ENCODE peak calls at places on chromosomes 11 and 22, in five cellular contexts. F, R, V, Q and A are unnamed samples.

GRCh38 chr22:44845796-44846720 is 93.7 kb downstream of the ARHGAP8 start:
- DNase-seq in F (no peak), R (no peak), V (no peak), Q (no peak), A (no peak)

GRCh38 chr11:72223615-72224586 is 666 bp upstream of the INPPL1 start:
- DNase-seq in F (no peak), R (peak; percentile 71), V (peak; percentile 78), Q (peak; percentile 79), A (peak; percentile 66)

GRCh38 chr11:94650756-94651155 is 83.6 kb downstream of the PIWIL4 start:
- DNase-seq in F (no peak), R (no peak), V (peak; percentile 51), Q (no peak), A (no peak)

GRCh38 chr11:122317337-122317736 is 201.3 kb upstream of the BLID start:
- DNase-seq in F (no peak), R (no peak), V (peak; percentile 45), Q (no peak), A (no peak)

GRCh38 chr11:30984827-30985226 is 384.7 kb downstream of the DCDC1 start:
- DNase-seq in F (no peak), R (no peak), V (no peak), Q (no peak), A (no peak)

GRCh38 chr22:43992331-43992821 is 31.7 kb upstream of the PARVB start:
- DNase-seq in F (no peak), R (no peak), V (no peak), Q (no peak), A (no peak)

GRCh38 chr11:62266558-62266957 is 3.4 kb upstream of the SCGB2A2 start:
- DNase-seq in F (no peak), R (no peak), V (no peak), Q (no peak), A (no peak)

GRCh38 chr11:31841435-31841834 is 30.3 kb upstream of the PAX6 start:
- DNase-seq in F (no peak), R (no peak), V (no peak), Q (no peak), A (no peak)

GRCh38 chr11:69439127-69439526 is 42.3 kb upstream of the LINC01488 start:
- DNase-seq in F (no peak), R (peak; percentile 81), V (no peak), Q (no peak), A (no peak)

GRCh38 chr22:20630873-20631617 is 123.6 kb downstream of the MED15 start:
- DNase-seq in F (no peak), R (no peak), V (no peak), Q (no peak), A (no peak)

GRCh38 chr11:4539603-4540219 is 5.3 kb upstream of the OR52M1 start:
- DNase-seq in F (peak; percentile 53), R (peak; percentile 39), V (peak; percentile 39), Q (peak; percentile 82), A (peak; percentile 79)

GRCh38 chr22:43401661-43402060 is 10.2 kb upstream of the MPPED1 start:
- DNase-seq in F (no peak), R (no peak), V (no peak), Q (no peak), A (no peak)

GRCh38 chr11:112961751-112962747 is 829 bp downstream of the NCAM1 start:
- DNase-seq in F (peak; percentile 39), R (peak; percentile 39), V (peak; percentile 21), Q (peak; percentile 57), A (no peak)

GRCh38 chr11:2386591-2386990 is 9.5 kb downstream of the CD81 start:
- DNase-seq in F (no peak), R (no peak), V (no peak), Q (no peak), A (no peak)

GRCh38 chr22:36912694-36913430 is 566 bp upstream of the CSF2RB start:
- DNase-seq in F (no peak), R (no peak), V (no peak), Q (no peak), A (no peak)

GRCh38 chr11:78044706-78045105 is 19.0 kb upstream of the THRSP start:
- DNase-seq in F (no peak), R (no peak), V (no peak), Q (no peak), A (peak; percentile 58)

GRCh38 chr11:69488543-69488940 is 7.1 kb downstream of the LINC01488 start:
- DNase-seq in F (no peak), R (no peak), V (no peak), Q (no peak), A (no peak)

GRCh38 chr22:44584256-44584902 is 86.3 kb upstream of the RTL6 start:
- DNase-seq in F (no peak), R (peak; percentile 18), V (no peak), Q (no peak), A (no peak)

GRCh38 chr11:36278531-36279245 is 10.5 kb downstream of the COMMD9 start:
- DNase-seq in F (no peak), R (no peak), V (no peak), Q (no peak), A (no peak)

GRCh38 chr22:38172489-38173155 is 9.0 kb downstream of the PLA2G6 start:
- DNase-seq in F (no peak), R (no peak), V (no peak), Q (no peak), A (no peak)

GRCh38 chr22:41535244-41535643 is 9.0 kb downstream of the POLR3H start:
- DNase-seq in F (no peak), R (peak; percentile 67), V (peak; percentile 37), Q (no peak), A (peak; percentile 17)

GRCh38 chr11:116962108-116962507 is 124.7 kb upstream of the APOA1 start:
- DNase-seq in F (no peak), R (no peak), V (peak; percentile 36), Q (no peak), A (no peak)

GRCh38 chr22:20566420-20567260 is 59.2 kb downstream of the MED15 start:
- DNase-seq in F (no peak), R (no peak), V (no peak), Q (no peak), A (peak; percentile 29)

GRCh38 chr11:67400942-67401494 is 640 bp downstream of the PPP1CA start:
- DNase-seq in F (no peak), R (no peak), V (peak; percentile 36), Q (no peak), A (no peak)

GRCh38 chr11:33933607-33934006 is 41.7 kb upstream of the LMO2 start:
- DNase-seq in F (no peak), R (no peak), V (no peak), Q (no peak), A (no peak)

GRCh38 chr22:48898524-48899377 is 928.9 kb downstream of the BRD1 start:
- DNase-seq in F (no peak), R (peak; percentile 15), V (no peak), Q (no peak), A (no peak)

GRCh38 chr11:2234963-2235362 is 35.4 kb downstream of the ASCL2 start:
- DNase-seq in F (no peak), R (peak; percentile 50), V (no peak), Q (no peak), A (peak; percentile 93)

GRCh38 chr11:120667281-120667680 is 155.7 kb downstream of the GRIK4 start:
- DNase-seq in F (no peak), R (no peak), V (no peak), Q (no peak), A (no peak)

GRCh38 chr22:45207981-45208664 is 32.6 kb downstream of the KIAA0930 start:
- DNase-seq in F (no peak), R (peak; percentile 25), V (peak; percentile 50), Q (no peak), A (peak; percentile 76)

GRCh38 chr11:44484211-44484610 is 81.3 kb upstream of the CD82 start:
- DNase-seq in F (no peak), R (peak; percentile 52), V (peak; percentile 6), Q (no peak), A (no peak)

GRCh38 chr22:23527971-23528740 is 51.9 kb downstream of the IGLL1 start:
- DNase-seq in F (no peak), R (no peak), V (no peak), Q (no peak), A (no peak)

GRCh38 chr11:122137081-122137793 is 21.2 kb upstream of the BLID start:
- DNase-seq in F (no peak), R (no peak), V (peak; percentile 93), Q (no peak), A (peak; percentile 51)

GRCh38 chr11:61701298-61701993 is 21.3 kb downstream of the DAGLA start:
- DNase-seq in F (no peak), R (peak; percentile 85), V (peak; percentile 28), Q (peak; percentile 76), A (peak; percentile 18)

GRCh38 chr11:108009497-108010360 is 1.0 kb downstream of the CUL5 start:
- DNase-seq in F (no peak), R (no peak), V (peak; percentile 41), Q (no peak), A (peak; percentile 32)
- H4K8ac ChIP-seq in F (peak overlapping the region; percentile 68), R (no peak overlapping the region), V (peak overlapping the region; percentile 88), Q (peak overlapping the region; percentile 99), A (peak overlapping the region; percentile 91)

DNA sequence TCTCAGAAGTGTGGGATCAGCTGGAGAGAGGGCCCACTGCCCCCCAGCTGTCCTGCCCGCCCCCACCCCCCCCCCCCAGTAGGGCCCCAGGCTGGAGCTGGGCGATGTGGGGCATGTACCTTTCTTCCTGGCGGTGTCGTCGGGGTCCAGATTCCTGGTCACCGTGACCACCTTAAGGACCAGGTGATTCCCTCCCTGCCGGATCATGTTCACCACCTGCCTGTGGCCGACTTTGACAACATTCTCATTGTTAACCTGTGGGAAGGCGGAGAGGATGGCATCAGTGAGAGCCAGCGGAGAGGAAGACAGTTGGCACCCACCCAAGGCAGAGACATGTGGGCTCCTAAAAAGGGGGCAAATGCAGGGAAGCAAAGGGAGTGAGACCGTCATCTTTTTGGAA is 104.3 kb downstream of the CTTN start:
- DNase-seq in F (no peak), R (no peak), V (no peak), Q (no peak), A (no peak)
- H2BK12ac ChIP-seq in F (no peak overlapping the region), R (no peak overlapping the region), V (no peak overlapping the region), Q (no peak overlapping the region), A (no peak overlapping the region)

GRCh38 chr22:28547132-28547842 is 132.4 kb downstream of the TTC28 start:
- DNase-seq in F (no peak), R (no peak), V (peak; percentile 4), Q (no peak), A (peak; percentile 52)
- H2AFZ ChIP-seq in F (no peak overlapping the region), R (no peak overlapping the region), V (no peak overlapping the region), Q (no peak overlapping the region), A (no peak overlapping the region)

DNA sequence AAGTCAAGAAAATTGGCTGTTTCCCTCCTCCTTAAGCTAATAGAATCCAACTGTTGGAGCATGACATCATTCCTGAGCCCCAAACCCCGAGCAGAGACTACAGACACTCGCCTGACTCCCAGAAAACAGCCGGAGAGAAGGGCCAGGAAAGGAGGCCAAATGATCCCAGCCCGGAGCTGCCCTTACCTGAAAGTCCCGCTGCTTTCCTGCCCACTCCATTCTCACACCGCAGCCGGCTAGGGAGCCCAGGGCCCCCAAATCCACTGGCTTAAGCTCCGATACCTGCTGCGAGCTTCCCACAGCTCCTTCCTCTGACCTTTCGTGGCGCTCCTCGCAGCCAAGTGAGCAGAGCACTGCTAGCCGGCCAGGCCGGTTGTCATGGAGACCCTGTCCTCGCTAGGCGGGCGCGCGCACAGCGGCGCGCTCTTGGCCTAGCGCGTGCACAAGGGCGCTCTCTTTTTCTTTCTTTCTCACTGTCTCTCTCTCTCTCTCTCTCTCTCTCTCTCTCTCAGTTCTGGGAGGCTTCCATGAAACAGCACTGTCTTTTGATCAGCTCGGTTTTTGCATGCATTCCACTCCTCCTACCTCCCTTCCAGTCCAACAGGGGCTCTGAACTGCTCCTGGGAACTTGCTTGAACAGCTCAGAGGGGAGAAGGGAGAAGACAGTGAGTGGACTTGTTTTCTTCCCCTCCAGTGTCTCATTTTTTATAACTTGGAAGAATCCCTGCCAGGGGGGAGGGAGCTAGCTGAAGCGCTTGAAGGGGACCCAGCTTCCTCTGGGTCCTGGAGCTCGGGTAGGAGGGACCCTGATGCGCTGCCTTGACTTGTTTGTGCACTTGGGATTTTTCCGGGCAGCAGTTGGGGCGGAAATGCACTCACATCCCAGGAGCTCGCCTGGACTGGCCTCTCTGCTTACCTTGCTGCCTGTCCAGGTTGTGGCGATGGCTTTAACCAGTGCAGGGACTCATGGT is 100.4 kb upstream of the AKIP1 start:
- DNase-seq in F (peak; percentile 82), R (peak; percentile 82), V (peak; percentile 87), Q (peak; percentile 82), A (no peak)
- H4K8ac ChIP-seq in F (no peak overlapping the region), R (no peak overlapping the region), V (peak overlapping the region; percentile 92), Q (peak overlapping the region; percentile 88), A (peak overlapping the region; percentile 72)